ENCODE peak calls at places on chromosome X, in four cellular contexts. Q is HepG2, S is K562, N is HCT116. U is an unnamed sample.

GRCh38 chrX:107429090-107429489 is 20.4 kb upstream of the FRMPD3 start:
- DNase-seq in N (no peak), Q (peak; percentile 15), S (no peak), U (no peak)

GRCh38 chrX:106168107-106168506 is at the start of gene PWWP3B:
- DNase-seq in N (peak; percentile 38), Q (no peak), S (no peak), U (no peak)

GRCh38 chrX:6021316-6022091 is 207.2 kb downstream of the NLGN4X start:
- DNase-seq in S (no peak), Q (peak; percentile 2), N (no peak), U (peak; percentile 29)

GRCh38 chrX:30791296-30792278 is 97.5 kb downstream of the TAB3 start:
- DNase-seq in N (no peak), Q (no peak), S (no peak), U (no peak)

GRCh38 chrX:45505214-45505613 is 304.5 kb upstream of the DIPK2B start:
- DNase-seq in S (no peak), Q (no peak), N (no peak), U (no peak)

GRCh38 chrX:107290019-107290418 is 83.6 kb downstream of the DNAAF6 start:
- DNase-seq in N (no peak), Q (no peak), S (no peak), U (no peak)

GRCh38 chrX:119375561-119375960 is 23.6 kb upstream of the SLC25A43 start:
- DNase-seq in S (no peak), Q (no peak), N (no peak), U (no peak)

GRCh38 chrX:153717445-153717844 is 6.7 kb downstream of the BCAP31 start:
- DNase-seq in N (no peak), S (no peak), Q (no peak), U (no peak)

GRCh38 chrX:134695999-134696398 is 37.7 kb upstream of the PLAC1 start:
- DNase-seq in Q (no peak), S (no peak), N (no peak), U (no peak)

GRCh38 chrX:119729408-119730201 is 28.8 kb upstream of the SOWAHD start:
- DNase-seq in Q (peak; percentile 55), S (peak; percentile 49), N (peak; percentile 54), U (peak; percentile 66)

GRCh38 chrX:106707771-106708454 is 18.6 kb upstream of the RNF128 start:
- DNase-seq in S (no peak), Q (no peak), N (peak; percentile 79), U (no peak)

GRCh38 chrX:68929332-68930150 is 100.7 kb downstream of the EFNB1 start:
- DNase-seq in N (peak; percentile 18), S (no peak), Q (no peak), U (no peak)

GRCh38 chrX:64191281-64192010 is 14.1 kb downstream of the AMER1 start:
- DNase-seq in S (no peak), Q (no peak), N (no peak), U (no peak)

GRCh38 chrX:80016182-80016581 is 1.6 kb downstream of the TBX22 start:
- DNase-seq in S (no peak), Q (no peak), N (no peak), U (no peak)

GRCh38 chrX:22105231-22105630 is 73.1 kb downstream of the PHEX start:
- DNase-seq in S (no peak), N (no peak), Q (no peak), U (no peak)

GRCh38 chrX:48933757-48934156 is 14.9 kb upstream of the PIM2 start:
- DNase-seq in Q (no peak), N (no peak), S (no peak), U (no peak)

GRCh38 chrX:71493111-71493613 is 39.7 kb upstream of the OGT start:
- DNase-seq in N (no peak), Q (peak; percentile 6), S (no peak), U (no peak)

GRCh38 chrX:57902633-57903032 is 7.6 kb downstream of the ZXDA start:
- DNase-seq in N (no peak), Q (no peak), S (no peak), U (no peak)

GRCh38 chrX:6685489-6685888 is 150.6 kb upstream of the VCX3A start:
- DNase-seq in Q (no peak), S (no peak), N (no peak), U (no peak)

GRCh38 chrX:63387411-63387810 is 36.3 kb upstream of the SPIN4 start:
- DNase-seq in S (no peak), Q (no peak), N (no peak), U (no peak)

GRCh38 chrX:137118536-137118935 is 84.7 kb upstream of the GPR101 start:
- DNase-seq in N (no peak), Q (no peak), S (no peak), U (no peak)

GRCh38 chrX:45515262-45516215 is 314.9 kb upstream of the DIPK2B start:
- DNase-seq in S (peak; percentile 5), N (peak; percentile 62), Q (peak; percentile 71), U (peak; percentile 20)

GRCh38 chrX:55120767-55121358 is 32.0 kb downstream of the PAGE2 start:
- DNase-seq in S (peak; percentile 19), Q (no peak), N (no peak), U (no peak)

GRCh38 chrX:150234126-150234525 is 129.0 kb upstream of the MAMLD1 start:
- DNase-seq in S (no peak), N (no peak), Q (no peak), U (no peak)

GRCh38 chrX:30278365-30278764 is 30.8 kb downstream of the NR0B1 start:
- DNase-seq in Q (no peak), N (no peak), S (no peak), U (no peak)

GRCh38 chrX:90883479-90883878 is 551.2 kb upstream of the PABPC5 start:
- DNase-seq in N (no peak), Q (no peak), S (no peak), U (no peak)

GRCh38 chrX:53357799-53358530 is 64.5 kb downstream of the SMC1A start:
- DNase-seq in N (no peak), S (no peak), Q (no peak), U (peak; percentile 36)
- TF ChIP-seq ELF1 in N (no peak), S (no peak), Q (no peak), U (no peak)

DNA sequence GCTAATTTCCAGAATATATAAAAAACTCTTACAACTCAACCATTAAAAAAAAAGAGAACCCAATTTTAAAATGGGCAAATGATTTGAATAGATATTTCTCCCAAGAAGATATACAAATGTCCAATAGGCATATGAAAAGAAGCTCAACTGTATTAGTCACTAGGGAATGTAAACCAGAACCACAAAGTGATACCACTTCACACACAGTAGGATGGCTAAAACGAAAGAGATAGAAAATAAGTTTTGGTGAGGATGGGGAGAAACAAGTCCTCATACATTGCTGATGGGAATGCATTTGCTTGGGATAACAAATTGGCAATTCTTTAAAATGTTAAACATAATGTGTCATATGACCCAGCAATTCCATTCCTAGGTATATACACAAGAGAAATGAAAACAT is 5.6 kb downstream of the TCEAL3 start:
- DNase-seq in Q (no peak), S (no peak), N (no peak), U (no peak)
- TF ChIP-seq ELF1 in Q (no peak), S (no peak), N (no peak), U (no peak)

GRCh38 chrX:16466640-16467432 is 183.1 kb upstream of the S100G start:
- DNase-seq in S (no peak), N (no peak), Q (no peak), U (no peak)
- TF ChIP-seq ELF1 in S (no peak), N (no peak), Q (no peak), U (no peak)

GRCh38 chrX:130672214-130672613 is 230.8 kb downstream of the ENOX2 start:
- DNase-seq in S (no peak), N (no peak), Q (no peak), U (no peak)

GRCh38 chrX:130680164-130681035 is 222.6 kb downstream of the ENOX2 start:
- DNase-seq in S (no peak), N (no peak), Q (peak; percentile 68), U (no peak)

DNA sequence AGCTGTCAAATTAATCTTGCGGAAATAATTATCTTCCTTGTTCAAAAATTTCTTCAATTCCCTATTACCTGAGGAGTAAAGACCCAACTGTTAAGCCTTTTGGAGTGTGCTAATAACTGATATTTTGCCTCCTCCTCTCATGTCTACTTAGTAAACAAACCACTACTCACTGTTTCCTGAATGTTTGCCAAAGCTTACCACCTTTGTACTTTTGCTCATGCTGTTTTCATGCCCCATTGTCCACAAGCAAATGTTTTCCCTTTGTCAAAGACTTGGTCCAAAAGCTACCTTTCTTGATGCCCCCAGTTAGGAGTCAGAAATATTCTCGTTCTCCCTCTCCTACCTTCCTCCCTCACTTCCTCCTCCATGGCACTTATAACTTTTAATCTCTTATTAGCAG is 226.1 kb downstream of the ENOX2 start:
- DNase-seq in Q (peak; percentile 86), S (no peak), N (no peak), U (no peak)
- TF ChIP-seq ELF1 in Q (no peak), S (no peak), N (no peak), U (no peak)

GRCh38 chrX:143437439-143437838 is 79.8 kb downstream of the SPANXN3 start:
- DNase-seq in N (no peak), Q (no peak), S (no peak), U (peak; percentile 6)
- TF ChIP-seq ELF1 in N (no peak), Q (no peak), S (no peak), U (no peak)

DNA sequence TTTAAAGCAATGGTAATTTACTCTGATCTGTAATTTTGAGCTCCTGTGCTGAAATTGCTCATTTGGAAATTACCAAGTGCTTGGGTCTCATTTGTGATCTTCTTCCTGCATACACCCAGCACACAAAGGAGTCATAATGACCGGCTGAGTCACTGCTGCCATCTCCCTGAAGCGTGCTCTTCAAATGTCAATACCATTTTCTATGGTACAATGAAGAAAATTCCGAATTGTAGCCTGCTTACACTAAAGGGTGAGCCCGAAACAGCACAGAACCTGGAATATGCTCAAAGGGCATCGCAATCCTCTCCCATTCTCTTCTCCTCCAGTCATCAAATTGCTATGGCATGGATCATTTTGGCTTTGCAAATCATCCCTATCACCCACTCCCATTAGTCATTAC is 140.6 kb downstream of the GRIA3 start:
- DNase-seq in N (no peak), Q (no peak), S (no peak), U (no peak)
- TF ChIP-seq ELF1 in N (no peak), Q (no peak), S (no peak), U (no peak)

DNA sequence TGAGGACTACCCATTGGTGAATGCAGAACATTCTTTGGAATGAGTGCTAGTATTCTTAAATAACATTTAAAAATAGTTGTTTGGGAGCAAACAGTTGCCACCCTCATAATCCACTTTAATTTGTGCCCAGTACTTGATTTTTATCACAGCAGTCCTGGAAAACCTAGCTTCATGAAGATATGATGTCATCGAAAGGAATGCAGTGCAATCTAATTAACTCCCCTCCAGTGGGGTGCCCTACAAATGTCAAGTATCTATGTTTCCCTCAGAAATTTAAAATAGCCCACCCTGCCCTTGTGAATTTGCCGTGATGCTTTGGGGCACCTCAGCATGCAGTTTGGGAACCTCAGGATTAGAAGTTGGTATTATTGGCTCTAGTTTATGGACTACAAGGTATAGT is 5.4 kb downstream of the RAB9A start:
- DNase-seq in N (no peak), Q (no peak), S (no peak), U (no peak)
- TF ChIP-seq ELF1 in N (no peak), Q (no peak), S (no peak), U (no peak)